ENCODE peak calls at places on chromosomes 6 and 20, in ten cellular contexts. L is activated naive CD4-positive, alpha-beta T cell treated with Interleukin-2 at 50 U/mL for 16 hours; Z is Calu3; X is A172; M is D341Med; W is EL; E is stromal cell of bone marrow; V is hypothalamus; S is stimulated activated CD4-positive, alpha-beta T cell treated with anti-CD3 and anti-CD28 coated beads, Interleukin-2, amount 100 ng/mL, for 24 hours; R is iris pigment epithelial cell. B is an unnamed sample.

GRCh38 chr6:161444464-161444863 is 170.6 kb upstream of the AGPAT4 start:
- DNase-seq in E (no peak), M (no peak), V (no peak), X (no peak), L (peak; percentile 5), W (no peak), S (no peak), Z (no peak), R (no peak), B (peak; percentile 55)

GRCh38 chr6:126312013-126312665 is 27.8 kb upstream of the CENPW start:
- DNase-seq in E (peak; percentile 1), Z (peak; percentile 26), X (peak; percentile 6), W (peak; percentile 23), L (no peak), V (no peak), R (peak; percentile 4), M (peak; percentile 54), S (no peak), B (no peak)

GRCh38 chr6:5085638-5086293 is 625 bp downstream of the PPP1R3G start:
- DNase-seq in V (no peak), R (peak; percentile 53), Z (peak; percentile 29), M (peak; percentile 55), S (no peak), X (no peak), E (no peak), L (no peak), W (peak; percentile 62), B (peak; percentile 73)

GRCh38 chr6:44630125-44631028 is 242.9 kb downstream of the CDC5L start:
- DNase-seq in E (peak; percentile 16), S (peak; percentile 49), Z (peak; percentile 70), R (peak; percentile 71), L (peak; percentile 50), V (no peak), M (peak; percentile 83), W (peak; percentile 73), X (peak; percentile 39), B (peak; percentile 93)

GRCh38 chr6:167797079-167797870 is 29.4 kb upstream of the AFDN start:
- DNase-seq in W (no peak), M (no peak), X (no peak), E (no peak), S (no peak), Z (no peak), R (no peak), V (no peak), L (no peak), B (peak; percentile 43)

GRCh38 chr6:125310994-125311649 is 9.4 kb upstream of the HDDC2 start:
- DNase-seq in V (no peak), W (peak; percentile 58), M (peak; percentile 63), E (peak; percentile 38), X (peak; percentile 60), L (no peak), S (no peak), R (peak; percentile 61), Z (peak; percentile 3), B (peak; percentile 41)

GRCh38 chr20:37119356-37120036 is 23.7 kb upstream of the RBL1 start:
- DNase-seq in W (no peak), R (no peak), S (no peak), Z (no peak), L (no peak), V (no peak), M (no peak), E (no peak), X (no peak), B (no peak)

GRCh38 chr20:63091901-63092659 is 85.3 kb upstream of the BHLHE23 start:
- DNase-seq in W (no peak), X (no peak), R (no peak), E (no peak), Z (no peak), S (no peak), L (no peak), V (no peak), M (peak; percentile 33), B (no peak)

GRCh38 chr20:35673884-35674283 is 9.2 kb upstream of the CPNE1 start:
- DNase-seq in X (no peak), R (no peak), W (no peak), V (no peak), S (no peak), Z (no peak), L (no peak), E (no peak), M (no peak), B (no peak)

GRCh38 chr6:75438186-75438880 is 55.3 kb downstream of the FILIP1 start:
- DNase-seq in L (no peak), S (no peak), R (no peak), W (peak; percentile 6), Z (no peak), E (no peak), V (no peak), X (no peak), M (no peak), B (no peak)

GRCh38 chr20:316316-317068 is 8.9 kb upstream of the SOX12 start:
- DNase-seq in L (no peak), V (no peak), Z (no peak), R (peak; percentile 67), E (no peak), M (peak; percentile 57), W (no peak), S (no peak), X (no peak), B (no peak)

GRCh38 chr6:5671162-5671561 is 335.6 kb downstream of the NRN1 start:
- DNase-seq in E (no peak), S (no peak), M (no peak), V (no peak), L (no peak), X (no peak), Z (no peak), R (peak; percentile 89), W (peak; percentile 15), B (no peak)

GRCh38 chr6:170136541-170137175 is 154.2 kb downstream of the DLL1 start:
- DNase-seq in R (no peak), Z (no peak), V (no peak), L (no peak), X (no peak), W (no peak), S (no peak), M (peak; percentile 22), E (no peak), B (no peak)

GRCh38 chr20:16575390-16576140 is 2.3 kb upstream of the KIF16B start:
- DNase-seq in M (peak; percentile 43), W (no peak), L (no peak), V (no peak), Z (no peak), E (no peak), X (no peak), R (no peak), S (no peak), B (peak; percentile 37)

GRCh38 chr6:96075826-96076225 is 60.1 kb downstream of the FUT9 start:
- DNase-seq in V (no peak), S (no peak), R (peak; percentile 0), W (no peak), L (no peak), E (no peak), M (no peak), X (no peak), Z (no peak), B (no peak)

GRCh38 chr6:163860194-163861081 is 445.9 kb downstream of the QKI start:
- DNase-seq in X (no peak), Z (no peak), S (no peak), E (peak; percentile 17), W (peak; percentile 81), V (no peak), M (no peak), R (peak; percentile 80), L (no peak), B (peak; percentile 90)

GRCh38 chr6:35739645-35740517 is 3.0 kb downstream of the ARMC12 start:
- DNase-seq in W (no peak), X (no peak), V (no peak), S (no peak), R (no peak), M (no peak), Z (no peak), E (no peak), L (no peak), B (peak; percentile 81)

GRCh38 chr20:57258055-57258454 is 8.4 kb downstream of the BMP7 start:
- DNase-seq in R (no peak), E (no peak), V (no peak), L (no peak), X (no peak), S (no peak), W (no peak), Z (no peak), M (no peak), B (peak; percentile 70)

GRCh38 chr6:78300885-78301284 is 566.5 kb upstream of the IRAK1BP1 start:
- DNase-seq in L (no peak), M (no peak), W (no peak), R (no peak), X (no peak), E (no peak), S (no peak), Z (no peak), V (no peak), B (no peak)

GRCh38 chr6:151445482-151445881 is 6.4 kb downstream of the RMND1 start:
- DNase-seq in M (no peak), Z (no peak), X (peak; percentile 67), W (peak; percentile 86), S (no peak), V (no peak), R (peak; percentile 97), E (peak; percentile 54), L (no peak), B (no peak)

GRCh38 chr6:112780498-112781096 is 433.5 kb downstream of the RFPL4B start:
- DNase-seq in S (no peak), V (peak; percentile 2), L (no peak), X (peak; percentile 76), M (peak; percentile 61), Z (peak; percentile 76), E (peak; percentile 72), R (peak; percentile 84), W (peak; percentile 84), B (peak; percentile 75)

GRCh38 chr6:158438201-158438600 is 121.7 kb upstream of the TMEM181 start:
- DNase-seq in Z (no peak), W (no peak), X (no peak), L (no peak), S (no peak), V (no peak), R (no peak), M (no peak), E (no peak), B (no peak)

GRCh38 chr20:63734111-63734945 is 2.1 kb upstream of the LIME1 start:
- DNase-seq in Z (no peak), M (peak; percentile 13), S (no peak), E (no peak), W (no peak), L (no peak), R (no peak), X (no peak), V (no peak), B (no peak)

GRCh38 chr6:10316327-10316726 is 98.5 kb downstream of the TFAP2A start:
- DNase-seq in W (peak; percentile 97), E (no peak), S (no peak), L (no peak), M (no peak), X (peak; percentile 81), R (peak; percentile 89), V (no peak), Z (peak; percentile 67), B (peak; percentile 90)

GRCh38 chr6:5359413-5359812 is 98.1 kb downstream of the FARS2 start:
- DNase-seq in X (no peak), W (no peak), E (no peak), R (no peak), L (no peak), M (no peak), V (no peak), Z (no peak), S (no peak), B (no peak)

GRCh38 chr20:32451340-32451681 is 93.2 kb downstream of the ASXL1 start:
- DNase-seq in S (no peak), E (no peak), M (no peak), V (no peak), Z (no peak), R (no peak), L (no peak), W (no peak), X (no peak), B (no peak)

GRCh38 chr20:50198211-50198666 is 7.6 kb downstream of the CEBPB start:
- DNase-seq in V (no peak), W (no peak), R (no peak), Z (no peak), L (no peak), X (no peak), E (no peak), M (peak; percentile 34), S (no peak), B (no peak)

GRCh38 chr6:91442342-91442741 is 855.5 kb upstream of the MAP3K7 start:
- DNase-seq in L (no peak), X (no peak), W (no peak), V (no peak), E (no peak), M (no peak), S (no peak), R (no peak), Z (no peak), B (no peak)

B was measured in ELF-1.